ENCODE peak calls at places on chromosomes 6 and 20, in four cellular contexts. One of them, this sample, is unnamed.

GRCh38 chr6:134345780-134346179 is 27.9 kb upstream of the SGK1 start:
- DNase-seq in glutamatergic neuron: no peak
- DNase-seq in progenitor cell of endocrine pancreas: no peak
- DNase-seq in Peyer's patch: no peak
- DNase-seq in this sample: no peak

GRCh38 chr20:36482044-36482473 is 59.3 kb upstream of the MYL9 start:
- DNase-seq in Peyer's patch: no peak
- DNase-seq in glutamatergic neuron: no peak
- DNase-seq in progenitor cell of endocrine pancreas: no peak
- DNase-seq in this sample: no peak

GRCh38 chr6:142088858-142089216 is 43.9 kb upstream of the GJE1 start:
- DNase-seq in glutamatergic neuron: no peak
- DNase-seq in Peyer's patch: no peak
- DNase-seq in progenitor cell of endocrine pancreas: peak; percentile 51
- DNase-seq in this sample: no peak

GRCh38 chr20:48772183-48772976 is 55.4 kb downstream of the PREX1 start:
- DNase-seq in Peyer's patch: peak; percentile 73
- DNase-seq in glutamatergic neuron: no peak
- DNase-seq in progenitor cell of endocrine pancreas: no peak
- DNase-seq in this sample: no peak

GRCh38 chr6:158536084-158536890 is 23.6 kb upstream of the TMEM181 start:
- DNase-seq in progenitor cell of endocrine pancreas: peak; percentile 82
- DNase-seq in glutamatergic neuron: peak; percentile 78
- DNase-seq in Peyer's patch: peak; percentile 32
- DNase-seq in this sample: peak; percentile 66

GRCh38 chr6:110105296-110105695 is 74.2 kb downstream of the WASF1 start:
- DNase-seq in glutamatergic neuron: no peak
- DNase-seq in Peyer's patch: no peak
- DNase-seq in progenitor cell of endocrine pancreas: no peak
- DNase-seq in this sample: no peak

GRCh38 chr20:54433653-54434052 is 41.7 kb upstream of the DOK5 start:
- DNase-seq in Peyer's patch: no peak
- DNase-seq in progenitor cell of endocrine pancreas: no peak
- DNase-seq in glutamatergic neuron: no peak
- DNase-seq in this sample: no peak

GRCh38 chr6:79672631-79673065 is 41.5 kb downstream of the SH3BGRL2 start:
- DNase-seq in progenitor cell of endocrine pancreas: no peak
- DNase-seq in Peyer's patch: no peak
- DNase-seq in glutamatergic neuron: no peak
- DNase-seq in this sample: no peak

GRCh38 chr20:14142964-14143627 is 147.8 kb downstream of the MACROD2 start:
- DNase-seq in progenitor cell of endocrine pancreas: no peak
- DNase-seq in Peyer's patch: no peak
- DNase-seq in glutamatergic neuron: no peak
- DNase-seq in this sample: no peak

GRCh38 chr6:54913211-54913610 is 66.6 kb downstream of the FAM83B start:
- DNase-seq in glutamatergic neuron: no peak
- DNase-seq in progenitor cell of endocrine pancreas: no peak
- DNase-seq in Peyer's patch: no peak
- DNase-seq in this sample: no peak

GRCh38 chr20:38315290-38315966 is 11.5 kb downstream of the BPI start:
- DNase-seq in glutamatergic neuron: no peak
- DNase-seq in Peyer's patch: no peak
- DNase-seq in progenitor cell of endocrine pancreas: no peak
- DNase-seq in this sample: no peak

GRCh38 chr6:36834576-36835293 is 4.5 kb downstream of the CPNE5 start:
- DNase-seq in glutamatergic neuron: peak; percentile 52
- DNase-seq in Peyer's patch: no peak
- DNase-seq in progenitor cell of endocrine pancreas: no peak
- DNase-seq in this sample: no peak

GRCh38 chr6:151475653-151476523 is 17.9 kb upstream of the CCDC170 start:
- DNase-seq in progenitor cell of endocrine pancreas: no peak
- DNase-seq in Peyer's patch: peak; percentile 30
- DNase-seq in glutamatergic neuron: no peak
- DNase-seq in this sample: peak; percentile 27

GRCh38 chr6:56652231-56652630 is 9.5 kb upstream of the DST start:
- DNase-seq in progenitor cell of endocrine pancreas: no peak
- DNase-seq in Peyer's patch: no peak
- DNase-seq in glutamatergic neuron: no peak
- DNase-seq in this sample: no peak

GRCh38 chr20:58001381-58001780 is 227.1 kb downstream of the ANKRD60 start:
- DNase-seq in glutamatergic neuron: no peak
- DNase-seq in Peyer's patch: no peak
- DNase-seq in progenitor cell of endocrine pancreas: no peak
- DNase-seq in this sample: no peak

GRCh38 chr20:38145094-38146075 is 19.7 kb downstream of the TGM2 start:
- DNase-seq in glutamatergic neuron: no peak
- DNase-seq in progenitor cell of endocrine pancreas: no peak
- DNase-seq in Peyer's patch: no peak
- DNase-seq in this sample: no peak

GRCh38 chr6:29547573-29547972 is 12.0 kb downstream of the UBD start:
- DNase-seq in progenitor cell of endocrine pancreas: no peak
- DNase-seq in glutamatergic neuron: no peak
- DNase-seq in Peyer's patch: no peak
- DNase-seq in this sample: no peak

GRCh38 chr6:161100072-161100471 is 108.5 kb downstream of the MAP3K4 start:
- DNase-seq in glutamatergic neuron: no peak
- DNase-seq in Peyer's patch: no peak
- DNase-seq in progenitor cell of endocrine pancreas: no peak
- DNase-seq in this sample: no peak

GRCh38 chr6:135251416-135251815 is 70.3 kb downstream of the MYB start:
- DNase-seq in Peyer's patch: no peak
- DNase-seq in glutamatergic neuron: no peak
- DNase-seq in progenitor cell of endocrine pancreas: no peak
- DNase-seq in this sample: no peak

GRCh38 chr6:19538086-19538485 is 299.1 kb upstream of the ID4 start:
- DNase-seq in progenitor cell of endocrine pancreas: peak; percentile 42
- DNase-seq in Peyer's patch: no peak
- DNase-seq in glutamatergic neuron: no peak
- DNase-seq in this sample: no peak

GRCh38 chr6:84774174-84775158 is 10.1 kb upstream of the TBX18 start:
- DNase-seq in progenitor cell of endocrine pancreas: peak; percentile 52
- DNase-seq in glutamatergic neuron: peak; percentile 71
- DNase-seq in Peyer's patch: no peak
- DNase-seq in this sample: no peak

GRCh38 chr20:41249371-41249770 is 68.2 kb downstream of the ZHX3 start:
- DNase-seq in glutamatergic neuron: no peak
- DNase-seq in progenitor cell of endocrine pancreas: no peak
- DNase-seq in Peyer's patch: peak; percentile 20
- DNase-seq in this sample: no peak

GRCh38 chr6:31525932-31526591 is 2.7 kb upstream of the MCCD1 start:
- DNase-seq in progenitor cell of endocrine pancreas: no peak
- DNase-seq in glutamatergic neuron: no peak
- DNase-seq in Peyer's patch: no peak
- DNase-seq in this sample: no peak

GRCh38 chr20:58382096-58382495 is 6.9 kb upstream of the VAPB start:
- DNase-seq in progenitor cell of endocrine pancreas: no peak
- DNase-seq in Peyer's patch: no peak
- DNase-seq in glutamatergic neuron: no peak
- DNase-seq in this sample: no peak

GRCh38 chr6:35919827-35920751 is 809 bp downstream of the SRPK1 start:
- DNase-seq in Peyer's patch: peak; percentile 29
- DNase-seq in progenitor cell of endocrine pancreas: peak; percentile 12
- DNase-seq in glutamatergic neuron: peak; percentile 53
- DNase-seq in this sample: peak; percentile 17

GRCh38 chr20:34720266-34720665 is 16.1 kb downstream of the TP53INP2 start:
- DNase-seq in glutamatergic neuron: no peak
- DNase-seq in progenitor cell of endocrine pancreas: no peak
- DNase-seq in Peyer's patch: no peak
- DNase-seq in this sample: no peak

GRCh38 chr20:19974621-19975435 is 42.3 kb upstream of the NAA20 start:
- DNase-seq in glutamatergic neuron: no peak
- DNase-seq in Peyer's patch: no peak
- DNase-seq in progenitor cell of endocrine pancreas: no peak
- DNase-seq in this sample: no peak

GRCh38 chr20:53621482-53622246 is 28.0 kb upstream of the ZNF217 start:
- DNase-seq in glutamatergic neuron: no peak
- DNase-seq in Peyer's patch: no peak
- DNase-seq in progenitor cell of endocrine pancreas: no peak
- DNase-seq in this sample: no peak

GRCh38 chr6:11276228-11276627 is 43.8 kb upstream of the NEDD9 start:
- DNase-seq in Peyer's patch: no peak
- DNase-seq in progenitor cell of endocrine pancreas: no peak
- DNase-seq in glutamatergic neuron: no peak
- DNase-seq in this sample: no peak

GRCh38 chr6:11276911-11277274 is 44.4 kb upstream of the NEDD9 start:
- DNase-seq in Peyer's patch: no peak
- DNase-seq in glutamatergic neuron: no peak
- DNase-seq in progenitor cell of endocrine pancreas: no peak
- DNase-seq in this sample: no peak

GRCh38 chr6:11273406-11274065 is 41.1 kb upstream of the NEDD9 start:
- DNase-seq in Peyer's patch: no peak
- DNase-seq in glutamatergic neuron: no peak
- DNase-seq in progenitor cell of endocrine pancreas: no peak
- DNase-seq in this sample: no peak

GRCh38 chr6:11277275-11278206 is 45.1 kb upstream of the NEDD9 start:
- DNase-seq in Peyer's patch: no peak
- DNase-seq in glutamatergic neuron: no peak
- DNase-seq in progenitor cell of endocrine pancreas: no peak
- DNase-seq in this sample: no peak

GRCh38 chr6:11275598-11275997 is 43.1 kb upstream of the NEDD9 start:
- DNase-seq in glutamatergic neuron: no peak
- DNase-seq in progenitor cell of endocrine pancreas: no peak
- DNase-seq in Peyer's patch: no peak
- DNase-seq in this sample: no peak
- TF ChIP-seq CTCF in glutamatergic neuron: no peak
- TF ChIP-seq CTCF in progenitor cell of endocrine pancreas: no peak
- TF ChIP-seq CTCF in Peyer's patch: no peak
- TF ChIP-seq CTCF in this sample: no peak

DNA sequence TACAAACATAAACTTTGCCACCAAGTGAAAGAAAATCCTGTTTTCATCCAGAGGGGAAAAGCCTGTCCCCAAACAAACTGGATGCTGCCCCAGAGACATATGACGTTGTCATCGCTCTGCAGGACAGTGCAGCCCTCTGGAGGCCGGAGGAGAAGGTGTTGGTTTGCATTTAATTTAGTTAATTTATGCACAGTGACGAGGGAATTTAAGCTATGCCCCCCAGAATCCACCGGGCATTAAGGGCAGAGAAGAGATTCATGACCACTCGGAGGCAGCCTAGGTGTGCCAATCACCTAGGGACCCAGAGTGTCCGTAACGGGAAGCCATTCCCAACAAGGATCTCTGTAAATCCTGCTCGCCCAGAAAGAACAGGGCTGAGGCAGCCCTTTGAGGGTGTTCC is 45.1 kb downstream of the NINL start:
- DNase-seq in glutamatergic neuron: peak; percentile 37
- DNase-seq in progenitor cell of endocrine pancreas: no peak
- DNase-seq in Peyer's patch: peak; percentile 17
- DNase-seq in this sample: no peak
- TF ChIP-seq CTCF in glutamatergic neuron: peak; percentile 47
- TF ChIP-seq CTCF in progenitor cell of endocrine pancreas: peak; percentile 24
- TF ChIP-seq CTCF in Peyer's patch: peak; percentile 54
- TF ChIP-seq CTCF in this sample: no peak

GRCh38 chr20:46120136-46120535 is 2.0 kb downstream of the CD40 start:
- DNase-seq in glutamatergic neuron: no peak
- DNase-seq in progenitor cell of endocrine pancreas: no peak
- DNase-seq in Peyer's patch: no peak
- DNase-seq in this sample: no peak
- TF ChIP-seq CTCF in glutamatergic neuron: no peak
- TF ChIP-seq CTCF in progenitor cell of endocrine pancreas: no peak
- TF ChIP-seq CTCF in Peyer's patch: no peak
- TF ChIP-seq CTCF in this sample: no peak

DNA sequence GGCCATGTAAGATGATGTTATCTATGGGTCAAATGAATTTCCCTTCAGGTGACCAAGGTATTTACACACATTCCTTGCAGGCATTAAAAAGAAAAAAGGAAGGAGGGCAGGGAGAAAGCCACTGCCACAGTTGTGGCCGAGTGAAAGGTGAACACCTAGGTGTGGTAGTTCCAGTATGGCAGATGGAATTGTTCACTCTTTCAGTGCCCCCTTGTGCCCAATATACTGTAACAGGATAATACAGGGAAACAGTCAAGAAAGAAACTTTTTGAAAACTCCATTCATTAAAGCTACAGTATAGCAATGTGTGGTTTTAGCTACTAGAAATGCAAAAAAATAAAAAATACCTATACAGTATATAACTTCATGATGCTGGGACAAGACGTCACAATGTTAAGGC is 52.1 kb downstream of the BMP2 start:
- DNase-seq in Peyer's patch: no peak
- DNase-seq in progenitor cell of endocrine pancreas: no peak
- DNase-seq in glutamatergic neuron: no peak
- DNase-seq in this sample: no peak
- TF ChIP-seq CTCF in Peyer's patch: peak; percentile 69
- TF ChIP-seq CTCF in progenitor cell of endocrine pancreas: peak; percentile 32
- TF ChIP-seq CTCF in glutamatergic neuron: no peak
- TF ChIP-seq CTCF in this sample: no peak

GRCh38 chr20:2914160-2914559 is 40.9 kb downstream of the PTPRA start:
- DNase-seq in progenitor cell of endocrine pancreas: no peak
- DNase-seq in glutamatergic neuron: no peak
- DNase-seq in Peyer's patch: no peak
- DNase-seq in this sample: no peak
- TF ChIP-seq CTCF in progenitor cell of endocrine pancreas: peak; percentile 26
- TF ChIP-seq CTCF in glutamatergic neuron: no peak
- TF ChIP-seq CTCF in Peyer's patch: peak; percentile 49
- TF ChIP-seq CTCF in this sample: no peak